ENCODE peak calls at places on chromosomes 1 and 21, in eight cellular contexts. T, Y, U, L, H, O, X and J are unnamed samples.
A peak's percentile ranks its signal among the peaks of the same experiment; 100 is the strongest.

GRCh38 chr1:32626176-32626575 is 24.2 kb downstream of the ZBTB8OS start:
- DNase-seq in U (no peak), H (no peak), L (no peak), T (no peak), X (no peak), O (no peak), Y (no peak), J (no peak)

GRCh38 chr1:229024528-229025119 is 246.3 kb upstream of the RAB4A start:
- DNase-seq in Y (no peak), L (no peak), H (no peak), O (no peak), X (peak; percentile 78), T (no peak), U (no peak), J (no peak)

GRCh38 chr1:171486048-171486519 is 754 bp downstream of the PRRC2C start:
- DNase-seq in L (no peak), T (no peak), U (peak; percentile 78), X (peak; percentile 75), H (no peak), O (peak; percentile 42), Y (no peak), J (no peak)

GRCh38 chr1:172990598-172991215 is 60.0 kb downstream of the TNFSF18 start:
- DNase-seq in T (no peak), X (no peak), O (no peak), H (no peak), U (no peak), Y (no peak), L (peak; percentile 18), J (no peak)

GRCh38 chr1:53299233-53299632 is 28.6 kb downstream of the LRP8 start:
- DNase-seq in O (no peak), H (no peak), T (no peak), U (no peak), X (no peak), L (no peak), Y (no peak), J (no peak)

GRCh38 chr1:113809651-113810602 is 2.3 kb downstream of the RSBN1 start:
- DNase-seq in L (no peak), U (no peak), T (no peak), O (no peak), Y (no peak), X (no peak), H (no peak), J (no peak)

GRCh38 chr1:95035536-95035935 is 37.2 kb downstream of the ALG14 start:
- DNase-seq in O (no peak), H (no peak), T (no peak), Y (no peak), X (peak; percentile 63), U (no peak), L (no peak), J (no peak)

GRCh38 chr1:15355968-15356621 is 53.6 kb upstream of the EFHD2 start:
- DNase-seq in H (no peak), X (peak; percentile 25), O (no peak), L (no peak), Y (no peak), U (no peak), T (no peak), J (no peak)

GRCh38 chr1:188584119-188584518 is 1755.4 kb downstream of the PLA2G4A start:
- DNase-seq in X (no peak), U (no peak), L (no peak), Y (no peak), T (no peak), O (no peak), H (no peak), J (no peak)

GRCh38 chr1:68819190-68819829 is 322.4 kb upstream of the DEPDC1 start:
- DNase-seq in L (no peak), O (no peak), Y (no peak), U (no peak), T (no peak), H (no peak), X (peak; percentile 28), J (no peak)

GRCh38 chr1:244326757-244327156 is 125.0 kb downstream of the ADSS2 start:
- DNase-seq in L (no peak), O (no peak), U (no peak), H (no peak), Y (no peak), X (no peak), T (no peak), J (no peak)

GRCh38 chr21:40797881-40798280 is 49.1 kb downstream of the DSCAM start:
- DNase-seq in T (no peak), Y (no peak), L (no peak), O (no peak), U (no peak), X (peak; percentile 11), H (no peak), J (no peak)

GRCh38 chr1:7069888-7070287 is 284.6 kb downstream of the CAMTA1 start:
- DNase-seq in H (no peak), Y (no peak), L (no peak), X (no peak), O (peak; percentile 37), T (no peak), U (no peak), J (no peak)

GRCh38 chr1:31272369-31272768 is 24.2 kb downstream of the SNRNP40 start:
- DNase-seq in U (no peak), Y (no peak), X (no peak), H (no peak), L (no peak), O (no peak), T (no peak), J (no peak)

GRCh38 chr1:42340898-42341297 is 5.9 kb upstream of the FOXJ3 start:
- DNase-seq in U (no peak), X (no peak), Y (no peak), L (no peak), O (no peak), H (no peak), T (no peak), J (no peak)

GRCh38 chr21:39518845-39519205 is 67.1 kb downstream of the SH3BGR start:
- DNase-seq in O (no peak), X (peak; percentile 5), T (no peak), L (no peak), H (no peak), U (no peak), Y (no peak), J (no peak)

GRCh38 chr1:99086057-99086456 is 81.4 kb upstream of the PLPPR5 start:
- DNase-seq in O (no peak), L (no peak), X (no peak), H (no peak), T (no peak), U (no peak), Y (no peak), J (no peak)

GRCh38 chr1:213136190-213136917 is 85.3 kb downstream of the RPS6KC1 start:
- DNase-seq in Y (no peak), H (no peak), X (no peak), L (no peak), T (no peak), O (no peak), U (no peak), J (no peak)

GRCh38 chr1:183932412-183932811 is 105.1 kb downstream of the COLGALT2 start:
- DNase-seq in Y (peak; percentile 15), H (peak; percentile 45), X (no peak), L (no peak), O (no peak), T (peak; percentile 79), U (no peak), J (no peak)

GRCh38 chr1:211476200-211476849 is 15.6 kb downstream of the RD3 start:
- DNase-seq in L (peak; percentile 48), H (no peak), T (peak; percentile 55), Y (peak; percentile 75), O (peak; percentile 43), X (peak; percentile 77), U (peak; percentile 79), J (no peak)

GRCh38 chr1:26584022-26584485 is 54.5 kb downstream of the RPS6KA1 start:
- DNase-seq in Y (no peak), X (peak; percentile 37), U (peak; percentile 65), O (no peak), H (no peak), L (no peak), T (no peak), J (no peak)

GRCh38 chr1:54323324-54323739 is 82.9 kb downstream of the SSBP3 start:
- DNase-seq in H (no peak), T (no peak), L (no peak), X (peak; percentile 96), U (no peak), O (no peak), Y (peak; percentile 36), J (no peak)

GRCh38 chr1:37630426-37631038 is 4.2 kb downstream of the RSPO1 start:
- DNase-seq in Y (no peak), X (no peak), T (no peak), L (no peak), O (peak; percentile 74), U (no peak), H (no peak), J (no peak)

GRCh38 chr21:45517249-45518065 is 24.8 kb downstream of the SLC19A1 start:
- DNase-seq in L (no peak), H (no peak), U (peak; percentile 50), Y (no peak), X (peak; percentile 18), T (no peak), O (no peak), J (peak; percentile 50)

GRCh38 chr1:112927462-112927971 is 28.5 kb downstream of the SLC16A1 start:
- DNase-seq in Y (no peak), L (no peak), T (no peak), H (no peak), U (no peak), O (no peak), X (no peak), J (no peak)

GRCh38 chr1:32465541-32466002 is 700 bp downstream of the ZBTB8B start:
- DNase-seq in O (no peak), T (no peak), Y (no peak), H (no peak), U (no peak), X (no peak), L (no peak), J (no peak)